ENCODE peak calls at places on chromosomes 2 and 18, in seven cellular contexts. Q is omental fat pad; K is GDM1; D is nephron progenitor cell; V is NCI-H82; Y is stimulated activated CD8-positive, alpha-beta memory T cell treated with anti-CD3 and anti-CD28 coated beads, Interleukin-7, amount 100 ng/mL, for 1 hour; F is T follicular helper cell. H is an unnamed sample.

GRCh38 chr2:214322662-214323061 is 88.2 kb upstream of the VWC2L start:
- DNase-seq in Q (no peak), K (no peak), D (no peak), V (no peak), Y (no peak), F (no peak), H (no peak)

GRCh38 chr2:229206548-229206947 is 64.5 kb downstream of the PID1 start:
- DNase-seq in Q (no peak), K (no peak), D (no peak), V (no peak), Y (no peak), F (no peak), H (no peak)

GRCh38 chr2:144256996-144257707 is 262.8 kb downstream of the ZEB2 start:
- DNase-seq in Q (no peak), K (no peak), D (no peak), V (no peak), Y (no peak), F (no peak), H (no peak)

GRCh38 chr18:34808389-34808788 is 98.3 kb downstream of the DTNA start:
- DNase-seq in Q (no peak), K (no peak), D (no peak), V (no peak), Y (no peak), F (no peak), H (no peak)

GRCh38 chr2:179855673-179856072 is 5.7 kb downstream of the ZNF385B start:
- DNase-seq in Q (no peak), K (no peak), D (no peak), V (no peak), Y (no peak), F (no peak), H (no peak)

GRCh38 chr2:218028189-218028495 is 25.3 kb upstream of the TNS1 start:
- DNase-seq in Q (no peak), K (no peak), D (no peak), V (no peak), Y (no peak), F (no peak), H (no peak)

GRCh38 chr2:73006969-73007710 is 64.4 kb downstream of the SFXN5 start:
- DNase-seq in Q (no peak), K (no peak), D (no peak), V (no peak), Y (no peak), F (no peak), H (no peak)

GRCh38 chr2:176753205-176753604 is 459.4 kb upstream of the HNRNPA3 start:
- DNase-seq in Q (no peak), K (no peak), D (no peak), V (no peak), Y (no peak), F (no peak), H (no peak)

GRCh38 chr2:185181901-185182300 is 556.7 kb upstream of the FSIP2 start:
- DNase-seq in Q (no peak), K (no peak), D (no peak), V (no peak), Y (no peak), F (no peak), H (no peak)

GRCh38 chr18:75337348-75337747 is 90.2 kb downstream of the SMIM21 start:
- DNase-seq in Q (no peak), K (no peak), D (no peak), V (no peak), Y (no peak), F (no peak), H (no peak)

GRCh38 chr2:129467012-129467779 is 512.3 kb upstream of the RAB6C start:
- DNase-seq in Q (no peak), K (no peak), D (no peak), V (no peak), Y (no peak), F (no peak), H (no peak)

GRCh38 chr2:112623913-112624777 is 21.6 kb upstream of the SLC20A1 start:
- DNase-seq in Q (peak; percentile 46), K (peak; percentile 51), D (no peak), V (no peak), Y (peak; percentile 58), F (peak; percentile 49), H (no peak)

GRCh38 chr18:6159426-6159825 is 255.3 kb downstream of the L3MBTL4 start:
- DNase-seq in Q (no peak), K (no peak), D (no peak), V (no peak), Y (no peak), F (no peak), H (no peak)

GRCh38 chr2:50491541-50492114 is 540.3 kb downstream of the NRXN1 start:
- DNase-seq in Q (no peak), K (no peak), D (peak; percentile 38), V (peak; percentile 64), Y (no peak), F (no peak), H (peak; percentile 33)

GRCh38 chr2:15556311-15556930 is 4.7 kb downstream of the NBAS start:
- DNase-seq in Q (no peak), K (no peak), D (no peak), V (no peak), Y (no peak), F (no peak), H (no peak)

H was measured in neural progenitor cell.